ENCODE peak calls at places on chromosomes 7 and 10, in four cellular contexts. One of them, this sample, is unnamed.

GRCh38 chr7:31119249-31119648 is 67.1 kb downstream of the ADCYAP1R1 start:
- DNase-seq in WTC11: no peak
- DNase-seq in HepG2: no peak
- DNase-seq in SK-N-SH: no peak
- DNase-seq in this sample: no peak

GRCh38 chr7:75892634-75893272 is 13.9 kb downstream of the RHBDD2 start:
- DNase-seq in HepG2: no peak
- DNase-seq in WTC11: no peak
- DNase-seq in SK-N-SH: no peak
- DNase-seq in this sample: peak

GRCh38 chr7:133753513-133753912 is 373.6 kb upstream of the LRGUK start:
- DNase-seq in HepG2: no peak
- DNase-seq in SK-N-SH: no peak
- DNase-seq in WTC11: no peak
- DNase-seq in this sample: no peak

GRCh38 chr10:96436035-96436434 is 77.2 kb upstream of the OPALIN start:
- DNase-seq in WTC11: no peak
- DNase-seq in SK-N-SH: no peak
- DNase-seq in HepG2: no peak
- DNase-seq in this sample: no peak

GRCh38 chr7:139679731-139680594 is 97.8 kb downstream of the HIPK2 start:
- DNase-seq in WTC11: no peak
- DNase-seq in SK-N-SH: no peak
- DNase-seq in HepG2: peak
- DNase-seq in this sample: no peak

GRCh38 chr10:92567952-92568600 is 5.8 kb downstream of the IDE start:
- DNase-seq in SK-N-SH: no peak
- DNase-seq in WTC11: no peak
- DNase-seq in HepG2: no peak
- DNase-seq in this sample: no peak

GRCh38 chr10:33385016-33385415 is 50.5 kb upstream of the NRP1 start:
- DNase-seq in WTC11: no peak
- DNase-seq in SK-N-SH: no peak
- DNase-seq in HepG2: no peak
- DNase-seq in this sample: no peak

GRCh38 chr7:17347426-17347825 is 49.0 kb downstream of the AHR start:
- DNase-seq in HepG2: no peak
- DNase-seq in SK-N-SH: no peak
- DNase-seq in WTC11: no peak
- DNase-seq in this sample: no peak

GRCh38 chr10:86321568-86321967 is 45.0 kb downstream of the GRID1 start:
- DNase-seq in SK-N-SH: no peak
- DNase-seq in WTC11: no peak
- DNase-seq in HepG2: no peak
- DNase-seq in this sample: no peak

GRCh38 chr10:127997937-127998336 is 91.0 kb downstream of the PTPRE start:
- DNase-seq in SK-N-SH: peak
- DNase-seq in WTC11: no peak
- DNase-seq in HepG2: no peak
- DNase-seq in this sample: no peak

GRCh38 chr10:127998517-127999144 is 91.7 kb downstream of the PTPRE start:
- DNase-seq in SK-N-SH: no peak
- DNase-seq in HepG2: no peak
- DNase-seq in WTC11: no peak
- DNase-seq in this sample: no peak

GRCh38 chr10:127999291-127999690 is 92.4 kb downstream of the PTPRE start:
- DNase-seq in HepG2: no peak
- DNase-seq in WTC11: no peak
- DNase-seq in SK-N-SH: no peak
- DNase-seq in this sample: no peak

GRCh38 chr10:127996586-127996985 is 89.7 kb downstream of the PTPRE start:
- DNase-seq in SK-N-SH: no peak
- DNase-seq in WTC11: no peak
- DNase-seq in HepG2: no peak
- DNase-seq in this sample: no peak

DNA sequence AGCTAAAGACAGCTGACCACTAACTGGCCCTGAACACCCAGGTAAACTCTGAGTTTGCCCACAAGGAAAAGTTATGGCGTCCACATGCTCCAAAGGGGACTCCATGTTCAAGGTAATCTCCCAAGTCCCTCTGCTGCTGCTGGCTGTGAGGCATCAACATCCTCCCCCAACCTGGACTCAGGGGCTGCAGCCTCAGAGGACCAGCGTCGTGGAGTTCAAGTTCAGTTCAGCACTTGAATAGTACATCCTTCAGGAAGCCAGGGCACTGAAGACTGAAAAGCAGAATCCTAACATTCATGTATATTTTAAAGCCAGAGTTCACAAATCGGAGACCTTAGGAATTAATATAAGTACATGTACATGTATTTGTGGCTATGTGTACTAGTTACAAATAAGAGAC is 90.3 kb downstream of the PTPRE start:
- DNase-seq in SK-N-SH: no peak
- DNase-seq in HepG2: no peak
- DNase-seq in WTC11: no peak
- DNase-seq in this sample: no peak
- TF ChIP-seq FOXJ3 in SK-N-SH: no peak
- TF ChIP-seq FOXJ3 in HepG2: no peak
- TF ChIP-seq FOXJ3 in WTC11: no peak
- TF ChIP-seq FOXJ3 in this sample: no peak

DNA sequence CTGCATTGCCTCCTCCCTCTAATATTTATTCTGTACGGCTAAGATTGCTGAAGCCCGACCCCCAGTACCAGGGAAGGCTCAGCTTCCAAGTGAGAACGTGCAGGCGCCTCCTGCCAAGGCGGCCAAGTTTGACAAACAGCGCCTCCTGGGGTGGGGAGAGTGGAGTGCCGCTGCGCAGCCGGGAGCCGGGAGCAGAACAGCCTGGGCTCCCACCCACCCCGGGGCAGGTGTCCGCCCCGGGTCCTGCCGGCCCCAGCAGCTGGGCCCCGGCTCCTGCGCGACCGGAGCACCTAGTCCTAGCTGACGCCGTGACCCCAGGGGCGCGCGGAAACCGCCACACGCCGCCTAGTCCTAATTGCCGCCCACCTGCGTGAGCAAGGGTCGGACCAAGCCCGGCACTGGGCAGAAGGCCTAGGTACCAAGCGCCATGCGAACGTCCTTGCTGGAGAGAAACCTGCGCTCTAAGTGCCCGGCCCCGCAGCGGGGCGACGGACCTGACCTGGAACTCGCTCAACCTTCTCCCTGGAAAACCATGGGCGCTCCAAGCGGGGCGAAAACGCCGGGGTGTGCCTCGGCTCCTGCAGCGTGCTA is 5.0 kb upstream of the EBF3 start:
- DNase-seq in HepG2: peak
- DNase-seq in WTC11: peak
- DNase-seq in SK-N-SH: peak
- DNase-seq in this sample: no peak
- TF ChIP-seq FOXJ3 in HepG2: no peak
- TF ChIP-seq FOXJ3 in WTC11: no peak
- TF ChIP-seq FOXJ3 in SK-N-SH: no peak
- TF ChIP-seq FOXJ3 in this sample: no peak

DNA sequence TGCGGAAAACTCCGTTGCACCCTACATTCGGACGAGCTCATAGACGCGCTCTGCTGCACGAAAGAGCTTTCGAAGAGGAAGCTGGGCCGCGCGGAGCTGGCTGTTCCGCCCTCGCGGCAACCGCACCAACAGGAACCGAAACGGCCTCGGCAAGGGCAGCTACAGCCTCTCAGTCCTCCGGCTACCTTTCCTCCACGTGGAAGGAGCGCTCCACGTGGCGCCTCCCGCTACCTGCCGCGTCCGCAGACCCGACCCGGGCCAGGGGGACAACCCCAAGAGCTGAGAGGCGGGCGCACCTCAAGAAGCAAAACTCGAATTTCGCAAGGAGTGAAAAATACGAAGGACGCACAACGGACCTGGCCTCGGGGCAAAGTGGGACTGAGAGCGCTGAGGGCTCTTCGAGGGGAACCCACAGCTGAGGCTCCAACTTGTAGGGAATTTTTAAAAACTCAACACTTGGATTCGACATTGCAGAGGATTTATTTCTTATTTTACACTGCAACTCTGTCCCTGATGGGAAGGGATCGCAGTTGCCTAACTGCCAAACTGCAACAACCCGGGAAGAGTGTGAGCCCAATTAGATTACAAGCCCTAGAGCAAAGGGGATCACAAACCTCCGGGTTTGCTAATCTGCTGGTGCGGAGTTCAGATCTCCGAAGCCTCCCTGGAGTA is 1.4 kb downstream of the HPSE2 start:
- DNase-seq in WTC11: peak
- DNase-seq in SK-N-SH: peak
- DNase-seq in HepG2: no peak
- DNase-seq in this sample: peak
- TF ChIP-seq FOXJ3 in WTC11: no peak
- TF ChIP-seq FOXJ3 in SK-N-SH: no peak
- TF ChIP-seq FOXJ3 in HepG2: no peak
- TF ChIP-seq FOXJ3 in this sample: no peak

DNA sequence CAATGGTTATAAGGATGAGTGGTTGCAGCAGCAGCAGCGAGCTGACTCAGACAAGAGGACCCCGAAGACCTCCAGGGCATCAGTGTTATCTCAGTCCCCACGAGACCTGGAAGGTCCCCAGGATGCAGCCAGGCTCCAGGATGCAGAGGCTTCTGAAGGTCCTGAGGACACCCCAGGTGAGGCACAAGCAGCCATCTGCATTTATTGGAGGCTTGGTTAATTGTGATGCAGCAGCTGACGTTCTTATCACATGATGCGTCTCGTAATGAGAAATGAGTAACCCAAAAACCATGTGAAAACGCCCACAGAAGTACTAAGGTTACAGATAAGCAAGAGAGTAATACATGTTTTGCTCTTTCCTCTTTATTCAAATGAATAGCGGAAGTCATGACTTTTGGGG is 17.4 kb downstream of the C7orf57 start:
- DNase-seq in WTC11: no peak
- DNase-seq in SK-N-SH: no peak
- DNase-seq in HepG2: no peak
- DNase-seq in this sample: no peak
- TF ChIP-seq FOXJ3 in WTC11: no peak
- TF ChIP-seq FOXJ3 in SK-N-SH: no peak
- TF ChIP-seq FOXJ3 in HepG2: no peak
- TF ChIP-seq FOXJ3 in this sample: no peak

DNA sequence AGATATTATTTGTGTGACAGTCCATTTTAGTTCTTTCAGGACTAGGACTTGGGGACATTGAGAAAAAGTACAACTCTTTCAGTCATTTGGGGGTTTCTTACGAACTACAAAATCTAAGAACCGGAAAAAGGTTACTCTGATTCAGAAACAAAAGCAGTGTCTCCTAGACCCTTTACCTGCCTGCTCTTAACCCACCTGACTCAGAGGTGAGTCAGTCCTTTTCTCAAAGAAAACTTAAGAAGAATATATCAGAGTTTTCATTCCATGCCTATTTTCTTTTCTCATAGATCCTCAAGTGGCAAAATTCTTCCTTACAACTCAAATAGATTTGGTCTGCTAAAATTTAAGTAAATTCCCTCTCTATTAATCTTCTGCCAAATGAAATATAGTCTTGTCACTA is 114.9 kb upstream of the PTN start:
- DNase-seq in SK-N-SH: no peak
- DNase-seq in HepG2: no peak
- DNase-seq in WTC11: no peak
- DNase-seq in this sample: no peak
- TF ChIP-seq FOXJ3 in SK-N-SH: no peak
- TF ChIP-seq FOXJ3 in HepG2: no peak
- TF ChIP-seq FOXJ3 in WTC11: no peak
- TF ChIP-seq FOXJ3 in this sample: no peak

GRCh38 chr10:63068246-63068645 is 64.9 kb upstream of the NRBF2 start:
- DNase-seq in HepG2: no peak
- DNase-seq in WTC11: no peak
- DNase-seq in SK-N-SH: no peak
- DNase-seq in this sample: no peak

GRCh38 chr10:63069318-63069717 is 63.8 kb upstream of the NRBF2 start:
- DNase-seq in WTC11: no peak
- DNase-seq in HepG2: no peak
- DNase-seq in SK-N-SH: peak
- DNase-seq in this sample: no peak

GRCh38 chr10:63071145-63071544 is 62.0 kb upstream of the NRBF2 start:
- DNase-seq in WTC11: no peak
- DNase-seq in HepG2: no peak
- DNase-seq in SK-N-SH: no peak
- DNase-seq in this sample: no peak

GRCh38 chr10:63077800-63078199 is 55.3 kb upstream of the NRBF2 start:
- DNase-seq in SK-N-SH: no peak
- DNase-seq in WTC11: no peak
- DNase-seq in HepG2: no peak
- DNase-seq in this sample: no peak

DNA sequence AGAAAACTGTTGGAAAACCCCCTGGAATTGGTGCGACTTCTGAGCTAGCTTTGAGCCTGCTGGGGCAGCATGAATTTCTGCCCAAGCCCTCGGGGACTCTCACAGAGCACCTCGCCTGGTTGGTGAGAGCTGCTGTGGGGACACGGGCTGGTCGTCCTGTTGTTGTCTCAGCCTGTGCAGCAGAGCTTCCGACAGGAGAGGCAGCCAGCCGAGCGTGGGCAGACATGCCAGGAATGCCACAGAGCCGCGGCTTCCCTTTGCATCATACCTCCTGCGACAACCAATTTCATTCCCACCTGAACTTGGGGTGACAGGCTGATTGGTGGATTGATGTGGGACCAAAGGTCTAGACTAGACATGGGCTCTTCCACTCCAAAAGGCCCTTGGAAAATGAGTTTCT is 60.2 kb upstream of the NRBF2 start:
- DNase-seq in SK-N-SH: no peak
- DNase-seq in HepG2: no peak
- DNase-seq in WTC11: no peak
- DNase-seq in this sample: no peak
- TF ChIP-seq FOXJ3 in SK-N-SH: no peak
- TF ChIP-seq FOXJ3 in HepG2: no peak
- TF ChIP-seq FOXJ3 in WTC11: no peak
- TF ChIP-seq FOXJ3 in this sample: no peak

DNA sequence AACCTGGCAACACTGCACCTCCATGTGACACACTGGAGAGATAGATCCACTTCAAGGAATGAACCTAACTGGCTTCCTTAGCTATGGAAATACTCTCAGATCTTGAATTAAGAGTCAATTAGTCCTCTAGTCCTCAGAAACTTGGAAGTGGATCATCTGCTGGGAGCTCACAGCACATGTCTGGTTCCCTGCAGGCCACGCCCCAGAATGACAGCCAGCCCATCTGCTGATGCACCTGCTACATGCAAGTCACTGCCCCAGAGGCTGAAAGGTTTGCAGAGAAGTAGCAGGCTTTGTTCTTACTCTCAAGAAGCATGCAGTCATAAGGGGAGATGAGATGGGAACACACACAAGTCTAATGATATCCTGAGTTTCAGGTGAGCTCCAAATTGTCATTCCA is 275.9 kb downstream of the SKAP2 start:
- DNase-seq in SK-N-SH: no peak
- DNase-seq in WTC11: no peak
- DNase-seq in HepG2: no peak
- DNase-seq in this sample: no peak
- TF ChIP-seq FOXJ3 in SK-N-SH: no peak
- TF ChIP-seq FOXJ3 in WTC11: no peak
- TF ChIP-seq FOXJ3 in HepG2: no peak
- TF ChIP-seq FOXJ3 in this sample: no peak